ENCODE peak calls at places on chromosomes 13 and 19, in five cellular contexts. One of them, this sample, is unnamed.

GRCh38 chr13:73835138-73835721 is 299.0 kb downstream of the KLF12 start:
- DNase-seq in stimulated activated CD4-positive, alpha-beta T cell treated with anti-CD3 and anti-CD28 coated beads, Interleukin-1b, Interleukin-23, amount 100 ng/mL, for 1 hour: no peak
- DNase-seq in heart left ventricle: no peak
- DNase-seq in stomach: no peak
- DNase-seq in PC-3: peak
- DNase-seq in this sample: no peak

GRCh38 chr19:12825259-12826131 is 8.9 kb downstream of the RTBDN start:
- DNase-seq in stomach: peak
- DNase-seq in PC-3: peak
- DNase-seq in heart left ventricle: no peak
- DNase-seq in stimulated activated CD4-positive, alpha-beta T cell treated with anti-CD3 and anti-CD28 coated beads, Interleukin-1b, Interleukin-23, amount 100 ng/mL, for 1 hour: no peak
- DNase-seq in this sample: no peak

GRCh38 chr13:95474992-95475391 is 77.5 kb upstream of the CLDN10 start:
- DNase-seq in heart left ventricle: no peak
- DNase-seq in stimulated activated CD4-positive, alpha-beta T cell treated with anti-CD3 and anti-CD28 coated beads, Interleukin-1b, Interleukin-23, amount 100 ng/mL, for 1 hour: no peak
- DNase-seq in PC-3: no peak
- DNase-seq in stomach: no peak
- DNase-seq in this sample: no peak

GRCh38 chr19:4690362-4690761 is 20.2 kb upstream of the MYDGF start:
- DNase-seq in PC-3: no peak
- DNase-seq in stimulated activated CD4-positive, alpha-beta T cell treated with anti-CD3 and anti-CD28 coated beads, Interleukin-1b, Interleukin-23, amount 100 ng/mL, for 1 hour: no peak
- DNase-seq in heart left ventricle: no peak
- DNase-seq in stomach: no peak
- DNase-seq in this sample: no peak

GRCh38 chr19:17052439-17052838 is 22.8 kb downstream of the HAUS8 start:
- DNase-seq in stimulated activated CD4-positive, alpha-beta T cell treated with anti-CD3 and anti-CD28 coated beads, Interleukin-1b, Interleukin-23, amount 100 ng/mL, for 1 hour: no peak
- DNase-seq in PC-3: peak
- DNase-seq in heart left ventricle: peak
- DNase-seq in stomach: peak
- DNase-seq in this sample: no peak

GRCh38 chr19:33388231-33388816 is 14.8 kb downstream of the CEBPG start:
- DNase-seq in PC-3: no peak
- DNase-seq in stomach: no peak
- DNase-seq in stimulated activated CD4-positive, alpha-beta T cell treated with anti-CD3 and anti-CD28 coated beads, Interleukin-1b, Interleukin-23, amount 100 ng/mL, for 1 hour: no peak
- DNase-seq in heart left ventricle: peak
- DNase-seq in this sample: no peak

GRCh38 chr19:13978306-13978705 is 26.0 kb downstream of the DCAF15 start:
- DNase-seq in stomach: peak
- DNase-seq in heart left ventricle: peak
- DNase-seq in stimulated activated CD4-positive, alpha-beta T cell treated with anti-CD3 and anti-CD28 coated beads, Interleukin-1b, Interleukin-23, amount 100 ng/mL, for 1 hour: no peak
- DNase-seq in PC-3: no peak
- DNase-seq in this sample: no peak

GRCh38 chr13:97278395-97279078 is 56.4 kb downstream of the MBNL2 start:
- DNase-seq in stimulated activated CD4-positive, alpha-beta T cell treated with anti-CD3 and anti-CD28 coated beads, Interleukin-1b, Interleukin-23, amount 100 ng/mL, for 1 hour: no peak
- DNase-seq in PC-3: no peak
- DNase-seq in stomach: no peak
- DNase-seq in heart left ventricle: no peak
- DNase-seq in this sample: no peak

GRCh38 chr13:74755065-74755464 is 620.9 kb upstream of the KLF12 start:
- DNase-seq in heart left ventricle: no peak
- DNase-seq in stomach: no peak
- DNase-seq in stimulated activated CD4-positive, alpha-beta T cell treated with anti-CD3 and anti-CD28 coated beads, Interleukin-1b, Interleukin-23, amount 100 ng/mL, for 1 hour: no peak
- DNase-seq in PC-3: no peak
- DNase-seq in this sample: no peak

GRCh38 chr13:114071441-114071840 is 61.0 kb downstream of the RASA3 start:
- DNase-seq in stomach: no peak
- DNase-seq in stimulated activated CD4-positive, alpha-beta T cell treated with anti-CD3 and anti-CD28 coated beads, Interleukin-1b, Interleukin-23, amount 100 ng/mL, for 1 hour: no peak
- DNase-seq in heart left ventricle: no peak
- DNase-seq in PC-3: no peak
- DNase-seq in this sample: no peak

This sample was measured in caudate nucleus.